ENCODE peak calls at places on chromosomes 16 and 17, in four cellular contexts. O is GM12865, C is fibroblast of mammary gland, H is bronchial epithelial cell. G is an unnamed sample.
A peak's percentile ranks its signal among the peaks of the same experiment; 100 is the strongest.

GRCh38 chr17:82940226-82941020 is 100.6 kb upstream of the ZNF750 start:
- DNase-seq in C (no peak), H (no peak), O (no peak), G (no peak)

GRCh38 chr16:48561960-48562393 is 48.0 kb downstream of the N4BP1 start:
- DNase-seq in H (no peak), C (peak; percentile 25), O (no peak), G (no peak)

GRCh38 chr17:7809086-7809790 is 24.8 kb upstream of the KDM6B start:
- DNase-seq in O (no peak), C (no peak), H (peak; percentile 90), G (no peak)

GRCh38 chr16:68612996-68613395 is 32.1 kb upstream of the CDH3 start:
- DNase-seq in O (no peak), C (peak; percentile 19), H (peak; percentile 41), G (no peak)

GRCh38 chr17:52120465-52120864 is 38.0 kb downstream of the CA10 start:
- DNase-seq in H (no peak), C (no peak), O (no peak), G (no peak)

GRCh38 chr17:10019941-10020403 is 114.9 kb upstream of the RCVRN start:
- DNase-seq in C (no peak), O (no peak), H (no peak), G (no peak)

GRCh38 chr17:64095144-64095882 is 34.6 kb downstream of the ERN1 start:
- DNase-seq in H (peak; percentile 97), O (peak; percentile 34), C (no peak), G (no peak)

GRCh38 chr17:3532859-3533142 is 24.8 kb downstream of the TRPV3 start:
- DNase-seq in O (no peak), H (no peak), C (no peak), G (no peak)

GRCh38 chr17:71327376-71328059 is 793.3 kb upstream of the SOX9 start:
- DNase-seq in H (peak; percentile 51), O (no peak), C (peak; percentile 31), G (no peak)

GRCh38 chr17:876272-876671 is 94.1 kb downstream of the MRM3 start:
- DNase-seq in C (no peak), O (peak; percentile 16), H (no peak), G (peak; percentile 61)

GRCh38 chr17:72432143-72432604 is 311.4 kb downstream of the SOX9 start:
- DNase-seq in C (no peak), H (no peak), O (no peak), G (no peak)

GRCh38 chr17:51647873-51648272 is 387.5 kb downstream of the UTP18 start:
- DNase-seq in H (peak; percentile 79), O (no peak), C (no peak), G (no peak)

GRCh38 chr16:10552998-10553491 is 27.4 kb downstream of the EMP2 start:
- DNase-seq in H (no peak), C (no peak), O (peak; percentile 75), G (peak; percentile 76)

GRCh38 chr17:19017804-19018599 is 13.4 kb upstream of the FAM83G start:
- DNase-seq in H (no peak), O (no peak), C (no peak), G (no peak)

GRCh38 chr17:29036584-29036983 is 6.4 kb upstream of the PIPOX start:
- DNase-seq in O (no peak), H (no peak), C (no peak), G (no peak)
- TF ChIP-seq CTCF in O (no peak), H (no peak), C (no peak), G (no peak)

GRCh38 chr17:28404812-28405570 is 1.0 kb downstream of the SLC46A1 start:
- DNase-seq in C (no peak), H (no peak), O (no peak), G (no peak)
- TF ChIP-seq CTCF in C (no peak), H (no peak), O (no peak), G (no peak)

DNA sequence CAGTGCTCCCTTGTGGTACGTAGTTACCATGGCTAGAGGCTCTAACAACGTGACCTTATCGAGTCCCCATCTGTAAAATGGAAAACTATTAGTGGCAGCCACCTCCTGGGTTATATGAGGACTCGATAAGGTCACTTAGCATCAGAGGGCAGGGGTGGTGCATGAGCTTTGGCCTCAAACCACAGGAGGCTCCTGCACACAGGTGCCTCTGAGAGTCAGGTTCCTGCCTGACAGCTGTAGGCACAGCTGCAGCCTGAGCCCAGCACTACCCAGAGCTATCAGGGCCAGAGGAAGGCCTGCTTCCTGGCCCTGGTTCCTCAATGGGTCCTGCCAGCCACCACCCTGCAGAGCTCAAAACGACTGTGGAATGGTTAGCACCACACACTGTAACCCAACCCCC is 57.2 kb upstream of the SEC14L1 start:
- DNase-seq in C (no peak), H (no peak), O (peak; percentile 36), G (no peak)
- TF ChIP-seq CTCF in C (no peak), H (no peak), O (no peak), G (no peak)

DNA sequence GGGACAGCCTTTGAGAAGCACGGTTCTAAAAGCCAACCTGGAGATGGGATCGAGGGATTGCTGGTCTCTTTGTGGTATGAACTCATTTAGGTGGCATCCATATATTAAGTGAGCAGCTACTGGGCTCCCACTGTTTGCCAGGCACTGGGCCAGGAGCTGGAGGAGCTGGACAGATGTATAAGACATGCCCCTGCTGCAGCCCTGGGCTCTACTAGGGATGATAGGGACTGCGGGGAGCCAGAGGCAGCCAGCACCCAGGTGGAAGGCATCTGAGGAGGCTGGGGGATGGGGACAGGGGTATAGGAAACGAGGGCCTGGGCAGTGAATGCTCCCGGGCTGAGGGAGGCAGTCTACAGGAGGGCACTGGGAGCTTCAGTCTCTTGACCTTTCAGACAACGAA is 53.0 kb upstream of the MEAK7 start:
- DNase-seq in O (no peak), C (no peak), H (no peak), G (no peak)
- TF ChIP-seq CTCF in O (no peak), C (no peak), H (no peak), G (no peak)

GRCh38 chr17:77961741-77962140 is 3.2 kb downstream of the TNRC6C start:
- DNase-seq in O (no peak), C (no peak), H (no peak), G (no peak)

GRCh38 chr17:77966476-77966875 is 8.0 kb downstream of the TNRC6C start:
- DNase-seq in H (no peak), O (no peak), C (peak; percentile 21), G (no peak)

GRCh38 chr17:77962349-77962748 is 3.8 kb downstream of the TNRC6C start:
- DNase-seq in H (no peak), O (no peak), C (no peak), G (no peak)

GRCh38 chr17:77965354-77965753 is 6.9 kb downstream of the TNRC6C start:
- DNase-seq in C (no peak), H (no peak), O (no peak), G (no peak)

GRCh38 chr17:77963441-77963840 is 4.9 kb downstream of the TNRC6C start:
- DNase-seq in C (peak; percentile 91), O (no peak), H (no peak), G (peak; percentile 68)
- TF ChIP-seq CTCF in C (no peak), O (no peak), H (no peak), G (no peak)

GRCh38 chr17:17289701-17290100 is 8.7 kb upstream of the COPS3 start:
- DNase-seq in C (no peak), O (no peak), H (no peak), G (no peak)
- TF ChIP-seq CTCF in C (no peak), O (no peak), H (no peak), G (no peak)

GRCh38 chr17:75731716-75732498 is 10.6 kb downstream of the ITGB4 start:
- DNase-seq in C (no peak), H (no peak), O (no peak), G (no peak)
- TF ChIP-seq CTCF in C (no peak), H (no peak), O (no peak), G (no peak)

DNA sequence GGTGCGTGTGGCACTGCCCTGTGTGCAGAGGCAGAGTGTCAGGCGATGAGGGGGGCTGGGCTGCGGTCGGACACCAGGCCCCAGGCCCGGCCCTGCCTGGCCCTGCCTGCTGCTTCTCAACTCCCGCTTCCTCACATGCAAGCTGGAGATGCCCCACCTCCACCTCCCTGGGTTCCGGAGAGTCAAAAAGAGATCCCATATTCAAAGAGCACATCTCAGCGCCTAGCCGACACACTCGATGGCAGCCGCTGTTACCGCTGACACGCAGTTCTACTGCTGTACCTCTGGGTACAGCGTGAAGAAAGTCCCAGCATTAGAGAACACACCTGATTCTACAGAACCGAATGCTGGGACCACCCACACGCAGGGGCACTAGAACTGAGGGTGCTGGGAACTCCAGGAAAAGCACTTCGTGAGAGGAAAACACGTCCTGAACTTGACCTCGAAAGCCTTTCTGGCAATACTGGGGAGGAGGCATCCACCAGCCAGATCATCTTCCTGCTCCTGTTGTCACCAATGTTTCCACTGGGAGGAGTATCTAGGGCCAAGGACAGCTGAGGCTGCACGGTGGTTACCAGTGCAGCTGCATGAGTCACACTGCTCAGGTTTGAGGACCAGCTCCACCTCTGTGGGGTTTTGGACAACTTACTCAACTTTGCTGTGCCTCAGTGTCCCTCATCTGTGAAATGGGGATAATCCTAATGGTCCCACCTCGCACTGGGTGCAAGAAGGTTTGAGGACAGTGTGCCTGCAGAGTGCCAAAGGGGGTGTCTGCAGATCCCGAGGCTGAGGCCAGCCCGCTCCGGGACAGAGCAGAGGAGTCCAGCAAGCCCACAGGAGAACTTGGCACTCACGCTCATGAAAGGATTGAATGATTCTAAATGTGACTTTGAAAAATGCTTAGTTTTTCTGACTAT is 100.4 kb upstream of the DNAH17 start:
- DNase-seq in C (no peak), H (no peak), O (no peak), G (no peak)
- TF ChIP-seq CTCF in C (no peak), H (no peak), O (no peak), G (no peak)

G was measured in activated CD8-positive, alpha-beta T cell treated with anti-CD3 and anti-CD28 coated beads for 36 hours.